ENCODE peak calls at places on chromosomes 11 and 22, in nine cellular contexts. One of them, this sample, is unnamed.

GRCh38 chr11:35794850-35795249 is 132.3 kb downstream of the TRIM44 start:
- DNase-seq in AG10803: peak; percentile 45
- DNase-seq in AG04450: peak; percentile 47
- DNase-seq in kidney epithelial cell: no peak
- DNase-seq in choroid plexus epithelial cell: peak; percentile 74
- DNase-seq in spleen: no peak
- DNase-seq in fibroblast of lung: peak; percentile 46
- DNase-seq in IMR-90: peak; percentile 88
- DNase-seq in cardiac fibroblast: peak; percentile 55
- DNase-seq in this sample: peak; percentile 65

GRCh38 chr11:114211444-114212122 is 84.6 kb upstream of the NNMT start:
- DNase-seq in AG10803: no peak
- DNase-seq in AG04450: no peak
- DNase-seq in kidney epithelial cell: no peak
- DNase-seq in choroid plexus epithelial cell: no peak
- DNase-seq in spleen: no peak
- DNase-seq in fibroblast of lung: no peak
- DNase-seq in IMR-90: no peak
- DNase-seq in cardiac fibroblast: no peak
- DNase-seq in this sample: no peak

GRCh38 chr11:107139396-107139795 is 121.1 kb upstream of the GUCY1A2 start:
- DNase-seq in AG10803: no peak
- DNase-seq in AG04450: no peak
- DNase-seq in kidney epithelial cell: no peak
- DNase-seq in choroid plexus epithelial cell: no peak
- DNase-seq in spleen: no peak
- DNase-seq in fibroblast of lung: no peak
- DNase-seq in IMR-90: no peak
- DNase-seq in cardiac fibroblast: no peak
- DNase-seq in this sample: no peak

GRCh38 chr11:2526808-2527381 is 82.1 kb downstream of the KCNQ1 start:
- DNase-seq in AG10803: no peak
- DNase-seq in AG04450: no peak
- DNase-seq in kidney epithelial cell: no peak
- DNase-seq in choroid plexus epithelial cell: peak; percentile 13
- DNase-seq in spleen: peak; percentile 92
- DNase-seq in fibroblast of lung: no peak
- DNase-seq in IMR-90: no peak
- DNase-seq in cardiac fibroblast: no peak
- DNase-seq in this sample: no peak

GRCh38 chr11:117443269-117444186 is 115.9 kb downstream of the CEP164 start:
- DNase-seq in AG10803: peak; percentile 27
- DNase-seq in AG04450: no peak
- DNase-seq in kidney epithelial cell: no peak
- DNase-seq in choroid plexus epithelial cell: peak; percentile 69
- DNase-seq in spleen: peak; percentile 74
- DNase-seq in fibroblast of lung: peak; percentile 29
- DNase-seq in IMR-90: peak; percentile 30
- DNase-seq in cardiac fibroblast: peak; percentile 32
- DNase-seq in this sample: no peak

GRCh38 chr11:61037694-61038093 is 64.6 kb upstream of the CD5 start:
- DNase-seq in AG10803: no peak
- DNase-seq in AG04450: no peak
- DNase-seq in kidney epithelial cell: no peak
- DNase-seq in choroid plexus epithelial cell: peak; percentile 58
- DNase-seq in spleen: no peak
- DNase-seq in fibroblast of lung: no peak
- DNase-seq in IMR-90: no peak
- DNase-seq in cardiac fibroblast: peak; percentile 12
- DNase-seq in this sample: peak; percentile 28

GRCh38 chr11:93921695-93922468 is 71.5 kb upstream of the VSTM5 start:
- DNase-seq in AG10803: peak; percentile 73
- DNase-seq in AG04450: peak; percentile 21
- DNase-seq in kidney epithelial cell: no peak
- DNase-seq in choroid plexus epithelial cell: peak; percentile 84
- DNase-seq in spleen: no peak
- DNase-seq in fibroblast of lung: peak; percentile 72
- DNase-seq in IMR-90: peak; percentile 72
- DNase-seq in cardiac fibroblast: peak; percentile 81
- DNase-seq in this sample: peak; percentile 66

GRCh38 chr11:117932426-117932825 is 3.2 kb upstream of the TMPRSS13 start:
- DNase-seq in AG10803: no peak
- DNase-seq in AG04450: no peak
- DNase-seq in kidney epithelial cell: no peak
- DNase-seq in choroid plexus epithelial cell: no peak
- DNase-seq in spleen: peak; percentile 39
- DNase-seq in fibroblast of lung: no peak
- DNase-seq in IMR-90: no peak
- DNase-seq in cardiac fibroblast: no peak
- DNase-seq in this sample: no peak

GRCh38 chr11:109249597-109249996 is 172.4 kb upstream of the C11orf87 start:
- DNase-seq in AG10803: no peak
- DNase-seq in AG04450: no peak
- DNase-seq in kidney epithelial cell: no peak
- DNase-seq in choroid plexus epithelial cell: no peak
- DNase-seq in spleen: no peak
- DNase-seq in fibroblast of lung: no peak
- DNase-seq in IMR-90: no peak
- DNase-seq in cardiac fibroblast: no peak
- DNase-seq in this sample: no peak

GRCh38 chr11:47620836-47621378 is 21.5 kb downstream of the MTCH2 start:
- DNase-seq in AG10803: no peak
- DNase-seq in AG04450: no peak
- DNase-seq in kidney epithelial cell: no peak
- DNase-seq in choroid plexus epithelial cell: no peak
- DNase-seq in spleen: no peak
- DNase-seq in fibroblast of lung: no peak
- DNase-seq in IMR-90: no peak
- DNase-seq in cardiac fibroblast: no peak
- DNase-seq in this sample: no peak

GRCh38 chr11:77647906-77648305 is 10.3 kb upstream of the CLNS1A start:
- DNase-seq in AG10803: peak; percentile 35
- DNase-seq in AG04450: no peak
- DNase-seq in kidney epithelial cell: no peak
- DNase-seq in choroid plexus epithelial cell: no peak
- DNase-seq in spleen: no peak
- DNase-seq in fibroblast of lung: no peak
- DNase-seq in IMR-90: no peak
- DNase-seq in cardiac fibroblast: no peak
- DNase-seq in this sample: no peak

GRCh38 chr22:41030891-41031290 is 61.5 kb upstream of the EP300 start:
- DNase-seq in AG10803: peak; percentile 56
- DNase-seq in AG04450: no peak
- DNase-seq in kidney epithelial cell: no peak
- DNase-seq in choroid plexus epithelial cell: peak; percentile 81
- DNase-seq in spleen: no peak
- DNase-seq in fibroblast of lung: peak; percentile 55
- DNase-seq in IMR-90: peak; percentile 63
- DNase-seq in cardiac fibroblast: peak; percentile 86
- DNase-seq in this sample: peak; percentile 78

GRCh38 chr11:1389932-1390587 is at the start of gene BRSK2:
- DNase-seq in AG10803: no peak
- DNase-seq in AG04450: no peak
- DNase-seq in kidney epithelial cell: no peak
- DNase-seq in choroid plexus epithelial cell: no peak
- DNase-seq in spleen: no peak
- DNase-seq in fibroblast of lung: no peak
- DNase-seq in IMR-90: no peak
- DNase-seq in cardiac fibroblast: no peak
- DNase-seq in this sample: no peak

GRCh38 chr11:116931206-116931953 is 94.0 kb upstream of the APOA1 start:
- DNase-seq in AG10803: peak; percentile 43
- DNase-seq in AG04450: no peak
- DNase-seq in kidney epithelial cell: no peak
- DNase-seq in choroid plexus epithelial cell: peak; percentile 16
- DNase-seq in spleen: no peak
- DNase-seq in fibroblast of lung: peak; percentile 13
- DNase-seq in IMR-90: peak; percentile 53
- DNase-seq in cardiac fibroblast: peak; percentile 50
- DNase-seq in this sample: no peak

GRCh38 chr22:48739348-48740085 is 1088.2 kb downstream of the BRD1 start:
- DNase-seq in AG10803: no peak
- DNase-seq in AG04450: no peak
- DNase-seq in kidney epithelial cell: no peak
- DNase-seq in choroid plexus epithelial cell: no peak
- DNase-seq in spleen: peak; percentile 52
- DNase-seq in fibroblast of lung: no peak
- DNase-seq in IMR-90: no peak
- DNase-seq in cardiac fibroblast: no peak
- DNase-seq in this sample: no peak

GRCh38 chr11:131253885-131254204 is 116.6 kb upstream of the NTM start:
- DNase-seq in AG10803: no peak
- DNase-seq in AG04450: no peak
- DNase-seq in kidney epithelial cell: no peak
- DNase-seq in choroid plexus epithelial cell: peak; percentile 2
- DNase-seq in spleen: no peak
- DNase-seq in fibroblast of lung: peak; percentile 22
- DNase-seq in IMR-90: peak; percentile 10
- DNase-seq in cardiac fibroblast: no peak
- DNase-seq in this sample: no peak
- H3K4me3 ChIP-seq in AG10803: no peak overlapping the region
- H3K4me3 ChIP-seq in AG04450: no peak overlapping the region
- H3K4me3 ChIP-seq in kidney epithelial cell: no peak overlapping the region
- H3K4me3 ChIP-seq in choroid plexus epithelial cell: no peak overlapping the region
- H3K4me3 ChIP-seq in spleen: no peak overlapping the region
- H3K4me3 ChIP-seq in fibroblast of lung: no peak overlapping the region
- H3K4me3 ChIP-seq in IMR-90: no peak overlapping the region
- H3K4me3 ChIP-seq in cardiac fibroblast: no peak overlapping the region
- H3K4me3 ChIP-seq in this sample: no peak overlapping the region

DNA sequence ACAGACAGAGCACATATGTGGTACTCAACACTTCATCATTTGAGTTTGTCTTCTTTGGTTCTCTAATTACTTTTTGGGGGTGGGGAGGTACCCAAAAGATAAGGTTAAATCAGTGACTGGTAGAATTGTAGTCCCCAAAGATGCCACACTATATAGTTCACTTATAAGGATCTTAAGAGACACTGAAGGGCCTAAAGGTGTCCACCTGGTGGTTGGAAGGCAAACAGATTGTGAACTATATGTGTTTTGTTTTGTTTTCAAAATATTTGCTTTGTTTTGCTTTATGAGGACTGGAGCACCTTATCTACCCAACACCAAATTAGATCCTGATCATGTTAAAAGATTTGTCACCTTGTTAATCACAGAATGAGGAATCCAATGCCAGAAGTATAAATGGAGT is 136.1 kb downstream of the DCDC1 start:
- DNase-seq in AG10803: no peak
- DNase-seq in AG04450: no peak
- DNase-seq in kidney epithelial cell: no peak
- DNase-seq in choroid plexus epithelial cell: peak; percentile 13
- DNase-seq in spleen: no peak
- DNase-seq in fibroblast of lung: peak; percentile 8
- DNase-seq in IMR-90: no peak
- DNase-seq in cardiac fibroblast: peak; percentile 8
- DNase-seq in this sample: no peak
- TF ChIP-seq CTCF in AG10803: peak; percentile 19
- TF ChIP-seq CTCF in AG04450: no peak
- TF ChIP-seq CTCF in kidney epithelial cell: peak; percentile 56
- TF ChIP-seq CTCF in choroid plexus epithelial cell: peak; percentile 44
- TF ChIP-seq CTCF in spleen: no peak
- TF ChIP-seq CTCF in fibroblast of lung: peak; percentile 32
- TF ChIP-seq CTCF in IMR-90: no peak
- TF ChIP-seq CTCF in cardiac fibroblast: peak; percentile 25
- TF ChIP-seq CTCF in this sample: no peak

DNA sequence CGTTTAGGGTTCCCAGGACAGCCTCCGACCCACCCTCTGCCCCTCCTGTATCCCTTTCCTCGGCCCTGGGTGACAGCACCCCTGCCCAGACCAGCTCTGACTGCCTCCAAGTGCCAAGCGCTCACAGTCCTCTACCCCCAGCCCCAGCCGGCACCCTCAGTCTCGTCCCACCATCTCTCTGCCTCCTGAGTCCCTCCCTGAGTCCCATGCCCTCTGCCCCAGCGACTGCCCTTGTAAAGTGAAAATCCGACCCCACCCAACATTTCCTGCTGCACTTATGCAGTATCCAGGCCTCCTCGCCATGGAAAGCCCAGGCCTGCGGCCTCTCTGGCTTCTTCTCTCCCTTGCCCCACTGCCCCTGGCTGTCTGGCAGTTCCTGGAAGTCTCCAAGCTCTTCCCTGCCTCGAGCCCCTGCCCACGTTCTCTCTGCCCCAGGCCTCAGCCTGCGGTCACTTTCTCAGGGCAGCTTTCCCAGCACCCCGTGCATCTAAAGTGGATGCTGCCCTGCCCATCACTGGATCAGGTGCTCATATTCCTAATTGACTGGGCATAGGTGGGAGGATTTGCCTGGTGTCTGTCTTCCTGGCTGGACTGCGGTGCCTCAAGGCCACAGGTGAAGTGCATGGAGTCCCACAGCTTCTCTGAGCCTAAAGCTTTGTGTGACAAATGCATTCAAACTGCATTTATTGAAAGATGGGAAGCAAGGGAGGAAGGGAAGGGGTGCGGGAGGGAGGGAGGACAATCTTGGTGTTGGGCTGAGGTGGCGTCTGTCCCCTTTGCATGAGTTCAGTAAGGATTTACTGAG is 17.7 kb upstream of the IL2RB start:
- DNase-seq in AG10803: no peak
- DNase-seq in AG04450: no peak
- DNase-seq in kidney epithelial cell: no peak
- DNase-seq in choroid plexus epithelial cell: no peak
- DNase-seq in spleen: peak; percentile 78
- DNase-seq in fibroblast of lung: no peak
- DNase-seq in IMR-90: no peak
- DNase-seq in cardiac fibroblast: no peak
- DNase-seq in this sample: no peak
- H3K4me3 ChIP-seq in AG10803: no peak overlapping the region
- H3K4me3 ChIP-seq in AG04450: no peak overlapping the region
- H3K4me3 ChIP-seq in kidney epithelial cell: no peak overlapping the region
- H3K4me3 ChIP-seq in choroid plexus epithelial cell: no peak overlapping the region
- H3K4me3 ChIP-seq in spleen: no peak overlapping the region
- H3K4me3 ChIP-seq in fibroblast of lung: no peak overlapping the region
- H3K4me3 ChIP-seq in IMR-90: no peak overlapping the region
- H3K4me3 ChIP-seq in cardiac fibroblast: no peak overlapping the region
- H3K4me3 ChIP-seq in this sample: no peak overlapping the region

DNA sequence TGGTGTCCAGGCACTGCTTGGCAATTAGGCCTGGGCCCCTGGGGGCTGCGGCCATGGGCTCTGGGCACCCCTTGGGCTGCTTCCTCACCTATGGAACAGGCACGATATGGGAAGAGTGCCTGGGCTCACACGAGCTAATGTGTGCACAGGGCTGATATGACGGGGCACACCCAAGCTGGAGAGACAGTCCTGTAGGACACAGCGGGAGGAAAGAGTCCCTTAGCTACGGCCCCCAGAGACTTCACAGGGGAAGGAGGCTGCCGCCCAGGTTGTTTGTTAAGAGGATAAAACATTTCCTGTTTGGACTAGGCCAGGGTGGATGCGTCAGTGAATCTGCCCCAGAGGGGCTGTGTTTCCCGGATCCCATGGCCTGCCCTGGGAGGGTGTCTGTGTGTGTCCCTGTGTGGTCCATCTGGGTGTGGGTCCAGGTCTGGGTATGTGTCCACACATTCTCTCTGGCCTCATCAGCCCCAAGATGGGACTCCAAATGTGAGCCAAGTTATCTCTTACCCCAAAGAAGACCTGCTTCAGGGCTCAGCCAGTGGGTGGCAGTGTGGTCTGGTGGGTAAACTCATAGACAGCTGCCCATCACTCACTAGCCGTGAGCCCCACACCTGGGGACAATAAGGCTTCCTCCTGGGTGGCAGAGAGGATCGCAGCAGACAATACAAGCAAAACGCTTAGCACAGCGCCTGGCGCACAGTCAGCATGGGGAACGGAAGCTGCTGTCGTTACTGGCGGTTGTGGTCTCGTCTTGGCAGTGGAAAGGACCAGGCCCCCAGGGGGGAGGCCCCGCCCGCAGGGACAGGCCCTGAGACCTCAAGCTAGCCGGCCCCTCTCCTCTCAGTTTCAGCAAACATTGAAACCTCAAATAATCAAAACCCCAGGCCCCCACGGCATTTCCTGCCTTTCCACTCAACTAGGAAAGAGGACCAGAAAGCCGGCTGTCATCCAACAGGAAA is 3.2 kb upstream of the EMID1 start:
- DNase-seq in AG10803: peak; percentile 49
- DNase-seq in AG04450: no peak
- DNase-seq in kidney epithelial cell: no peak
- DNase-seq in choroid plexus epithelial cell: peak; percentile 89
- DNase-seq in spleen: peak; percentile 88
- DNase-seq in fibroblast of lung: peak; percentile 24
- DNase-seq in IMR-90: peak; percentile 55
- DNase-seq in cardiac fibroblast: peak; percentile 68
- DNase-seq in this sample: peak; percentile 91
- TF ChIP-seq CTCF in AG10803: peak; percentile 46
- TF ChIP-seq CTCF in AG04450: peak; percentile 42
- TF ChIP-seq CTCF in kidney epithelial cell: peak; percentile 44
- TF ChIP-seq CTCF in choroid plexus epithelial cell: peak; percentile 56
- TF ChIP-seq CTCF in spleen: peak; percentile 26
- TF ChIP-seq CTCF in fibroblast of lung: peak; percentile 46
- TF ChIP-seq CTCF in IMR-90: peak; percentile 38
- TF ChIP-seq CTCF in cardiac fibroblast: peak; percentile 44
- TF ChIP-seq CTCF in this sample: peak; percentile 31